ENCODE peak calls at places on chromosomes 1 and 21, in four cellular contexts. One of them, this sample, is unnamed.

GRCh38 chr1:171433451-171433850 is 51.9 kb upstream of the PRRC2C start:
- DNase-seq in cardiac fibroblast: peak
- DNase-seq in activated CD4-positive, alpha-beta memory T cell treated with anti-CD3 and anti-CD28 coated beads, Interleukin-2, amount 10 ng/mL, durations not matched to agents 7 days and 5 days: no peak
- DNase-seq in pancreas: no peak
- DNase-seq in this sample: peak

GRCh38 chr1:241582921-241583321 is 50.7 kb downstream of the KMO start:
- DNase-seq in cardiac fibroblast: no peak
- DNase-seq in activated CD4-positive, alpha-beta memory T cell treated with anti-CD3 and anti-CD28 coated beads, Interleukin-2, amount 10 ng/mL, durations not matched to agents 7 days and 5 days: no peak
- DNase-seq in pancreas: no peak
- DNase-seq in this sample: no peak

GRCh38 chr1:208089971-208090755 is 154.0 kb downstream of the PLXNA2 start:
- DNase-seq in pancreas: no peak
- DNase-seq in activated CD4-positive, alpha-beta memory T cell treated with anti-CD3 and anti-CD28 coated beads, Interleukin-2, amount 10 ng/mL, durations not matched to agents 7 days and 5 days: no peak
- DNase-seq in cardiac fibroblast: peak
- DNase-seq in this sample: peak

GRCh38 chr1:89198500-89199072 is at the start of gene GBP4:
- DNase-seq in pancreas: no peak
- DNase-seq in activated CD4-positive, alpha-beta memory T cell treated with anti-CD3 and anti-CD28 coated beads, Interleukin-2, amount 10 ng/mL, durations not matched to agents 7 days and 5 days: peak
- DNase-seq in cardiac fibroblast: peak
- DNase-seq in this sample: peak

GRCh38 chr21:31878831-31879230 is 6.0 kb downstream of the HUNK start:
- DNase-seq in pancreas: no peak
- DNase-seq in activated CD4-positive, alpha-beta memory T cell treated with anti-CD3 and anti-CD28 coated beads, Interleukin-2, amount 10 ng/mL, durations not matched to agents 7 days and 5 days: no peak
- DNase-seq in cardiac fibroblast: no peak
- DNase-seq in this sample: no peak

GRCh38 chr21:28100366-28100765 is 892.3 kb downstream of the LTN1 start:
- DNase-seq in activated CD4-positive, alpha-beta memory T cell treated with anti-CD3 and anti-CD28 coated beads, Interleukin-2, amount 10 ng/mL, durations not matched to agents 7 days and 5 days: no peak
- DNase-seq in pancreas: no peak
- DNase-seq in cardiac fibroblast: no peak
- DNase-seq in this sample: no peak

GRCh38 chr1:200901796-200902444 is 7.2 kb downstream of the INAVA start:
- DNase-seq in pancreas: no peak
- DNase-seq in cardiac fibroblast: no peak
- DNase-seq in activated CD4-positive, alpha-beta memory T cell treated with anti-CD3 and anti-CD28 coated beads, Interleukin-2, amount 10 ng/mL, durations not matched to agents 7 days and 5 days: no peak
- DNase-seq in this sample: no peak

GRCh38 chr1:229556551-229556950 is 2.0 kb downstream of the ABCB10 start:
- DNase-seq in cardiac fibroblast: no peak
- DNase-seq in pancreas: no peak
- DNase-seq in activated CD4-positive, alpha-beta memory T cell treated with anti-CD3 and anti-CD28 coated beads, Interleukin-2, amount 10 ng/mL, durations not matched to agents 7 days and 5 days: no peak
- DNase-seq in this sample: peak

GRCh38 chr21:32806810-32807386 is 35.3 kb upstream of the PAXBP1 start:
- DNase-seq in cardiac fibroblast: no peak
- DNase-seq in pancreas: no peak
- DNase-seq in activated CD4-positive, alpha-beta memory T cell treated with anti-CD3 and anti-CD28 coated beads, Interleukin-2, amount 10 ng/mL, durations not matched to agents 7 days and 5 days: no peak
- DNase-seq in this sample: peak

GRCh38 chr1:67647036-67647798 is 37.8 kb upstream of the GADD45A start:
- DNase-seq in pancreas: peak
- DNase-seq in cardiac fibroblast: peak
- DNase-seq in activated CD4-positive, alpha-beta memory T cell treated with anti-CD3 and anti-CD28 coated beads, Interleukin-2, amount 10 ng/mL, durations not matched to agents 7 days and 5 days: no peak
- DNase-seq in this sample: peak

GRCh38 chr1:194102607-194103006 is 916.2 kb upstream of the B3GALT2 start:
- DNase-seq in pancreas: no peak
- DNase-seq in activated CD4-positive, alpha-beta memory T cell treated with anti-CD3 and anti-CD28 coated beads, Interleukin-2, amount 10 ng/mL, durations not matched to agents 7 days and 5 days: no peak
- DNase-seq in cardiac fibroblast: peak
- DNase-seq in this sample: no peak

GRCh38 chr1:51667556-51667955 is 50.7 kb downstream of the OSBPL9 start:
- DNase-seq in cardiac fibroblast: no peak
- DNase-seq in activated CD4-positive, alpha-beta memory T cell treated with anti-CD3 and anti-CD28 coated beads, Interleukin-2, amount 10 ng/mL, durations not matched to agents 7 days and 5 days: no peak
- DNase-seq in pancreas: no peak
- DNase-seq in this sample: no peak

GRCh38 chr1:15994590-15995351 is 9.3 kb upstream of the SRARP start:
- DNase-seq in activated CD4-positive, alpha-beta memory T cell treated with anti-CD3 and anti-CD28 coated beads, Interleukin-2, amount 10 ng/mL, durations not matched to agents 7 days and 5 days: peak
- DNase-seq in cardiac fibroblast: peak
- DNase-seq in pancreas: peak
- DNase-seq in this sample: peak

GRCh38 chr1:33654267-33654832 is 181.9 kb downstream of the ZSCAN20 start:
- DNase-seq in cardiac fibroblast: peak
- DNase-seq in pancreas: no peak
- DNase-seq in activated CD4-positive, alpha-beta memory T cell treated with anti-CD3 and anti-CD28 coated beads, Interleukin-2, amount 10 ng/mL, durations not matched to agents 7 days and 5 days: no peak
- DNase-seq in this sample: peak

GRCh38 chr1:28027660-28028059 is 60.8 kb downstream of the EYA3 start:
- DNase-seq in cardiac fibroblast: no peak
- DNase-seq in pancreas: no peak
- DNase-seq in activated CD4-positive, alpha-beta memory T cell treated with anti-CD3 and anti-CD28 coated beads, Interleukin-2, amount 10 ng/mL, durations not matched to agents 7 days and 5 days: no peak
- DNase-seq in this sample: no peak

GRCh38 chr1:64917328-64917861 is 49.0 kb downstream of the JAK1 start:
- DNase-seq in pancreas: peak
- DNase-seq in cardiac fibroblast: peak
- DNase-seq in activated CD4-positive, alpha-beta memory T cell treated with anti-CD3 and anti-CD28 coated beads, Interleukin-2, amount 10 ng/mL, durations not matched to agents 7 days and 5 days: no peak
- DNase-seq in this sample: peak

GRCh38 chr1:33985656-33986055 is 121.8 kb downstream of the HMGB4 start:
- DNase-seq in activated CD4-positive, alpha-beta memory T cell treated with anti-CD3 and anti-CD28 coated beads, Interleukin-2, amount 10 ng/mL, durations not matched to agents 7 days and 5 days: no peak
- DNase-seq in cardiac fibroblast: peak
- DNase-seq in pancreas: no peak
- DNase-seq in this sample: peak

GRCh38 chr1:212132040-212132439 is 96.5 kb downstream of the DTL start:
- DNase-seq in pancreas: no peak
- DNase-seq in cardiac fibroblast: no peak
- DNase-seq in activated CD4-positive, alpha-beta memory T cell treated with anti-CD3 and anti-CD28 coated beads, Interleukin-2, amount 10 ng/mL, durations not matched to agents 7 days and 5 days: no peak
- DNase-seq in this sample: peak

GRCh38 chr1:111867868-111868440 is 112.3 kb downstream of the DDX20 start:
- DNase-seq in activated CD4-positive, alpha-beta memory T cell treated with anti-CD3 and anti-CD28 coated beads, Interleukin-2, amount 10 ng/mL, durations not matched to agents 7 days and 5 days: no peak
- DNase-seq in cardiac fibroblast: no peak
- DNase-seq in pancreas: no peak
- DNase-seq in this sample: no peak

GRCh38 chr1:202164271-202165037 is 4.1 kb upstream of the PTPN7 start:
- DNase-seq in activated CD4-positive, alpha-beta memory T cell treated with anti-CD3 and anti-CD28 coated beads, Interleukin-2, amount 10 ng/mL, durations not matched to agents 7 days and 5 days: peak
- DNase-seq in cardiac fibroblast: no peak
- DNase-seq in pancreas: no peak
- DNase-seq in this sample: no peak

GRCh38 chr1:170445096-170445495 is 86.9 kb upstream of the GORAB start:
- DNase-seq in cardiac fibroblast: peak
- DNase-seq in activated CD4-positive, alpha-beta memory T cell treated with anti-CD3 and anti-CD28 coated beads, Interleukin-2, amount 10 ng/mL, durations not matched to agents 7 days and 5 days: no peak
- DNase-seq in pancreas: no peak
- DNase-seq in this sample: peak

GRCh38 chr1:113036639-113037321 is 36.2 kb upstream of the LRIG2 start:
- DNase-seq in activated CD4-positive, alpha-beta memory T cell treated with anti-CD3 and anti-CD28 coated beads, Interleukin-2, amount 10 ng/mL, durations not matched to agents 7 days and 5 days: no peak
- DNase-seq in cardiac fibroblast: no peak
- DNase-seq in pancreas: no peak
- DNase-seq in this sample: peak

GRCh38 chr1:54995835-54996234 is 2.9 kb upstream of the BSND start:
- DNase-seq in pancreas: no peak
- DNase-seq in activated CD4-positive, alpha-beta memory T cell treated with anti-CD3 and anti-CD28 coated beads, Interleukin-2, amount 10 ng/mL, durations not matched to agents 7 days and 5 days: peak
- DNase-seq in cardiac fibroblast: no peak
- DNase-seq in this sample: no peak

GRCh38 chr21:42695324-42696025 is 42.1 kb downstream of the PDE9A start:
- DNase-seq in activated CD4-positive, alpha-beta memory T cell treated with anti-CD3 and anti-CD28 coated beads, Interleukin-2, amount 10 ng/mL, durations not matched to agents 7 days and 5 days: no peak
- DNase-seq in cardiac fibroblast: peak
- DNase-seq in pancreas: no peak
- DNase-seq in this sample: peak

This sample was measured in GM23248.